ENCODE peak calls at places on chromosomes 7 and 10, in four cellular contexts. H, T, G and F are unnamed samples.

GRCh38 chr7:117157121-117157870 is 165.6 kb downstream of the WNT2 start:
- DNase-seq in G (no peak), H (no peak), T (no peak), F (no peak)

GRCh38 chr10:61970182-61971015 is 68.9 kb downstream of the ARID5B start:
- DNase-seq in H (no peak), T (no peak), G (no peak), F (peak)

GRCh38 chr7:154423219-154423618 is 371.0 kb downstream of the DPP6 start:
- DNase-seq in H (no peak), T (no peak), G (no peak), F (no peak)

GRCh38 chr7:30727061-30727945 is 24.6 kb upstream of the INMT start:
- DNase-seq in T (no peak), H (no peak), G (peak), F (no peak)

GRCh38 chr10:111986079-111986478 is 197.5 kb downstream of the GPAM start:
- DNase-seq in G (no peak), H (no peak), T (no peak), F (no peak)

GRCh38 chr10:17981766-17982380 is 30.2 kb downstream of the SLC39A12 start:
- DNase-seq in T (no peak), G (no peak), H (no peak), F (no peak)

GRCh38 chr10:72308320-72308987 is 34.7 kb downstream of the DDIT4 start:
- DNase-seq in H (no peak), T (no peak), G (no peak), F (no peak)

GRCh38 chr10:63558132-63558784 is 37.1 kb downstream of the REEP3 start:
- DNase-seq in H (no peak), T (no peak), G (no peak), F (no peak)

GRCh38 chr7:1534330-1535099 is 4.0 kb downstream of the MAFK start:
- DNase-seq in G (no peak), T (no peak), H (no peak), F (no peak)

GRCh38 chr7:52648903-52649302 is 386.5 kb upstream of the POM121L12 start:
- DNase-seq in H (no peak), G (no peak), T (no peak), F (no peak)

GRCh38 chr7:26374665-26375373 is 83.2 kb downstream of the SNX10 start:
- DNase-seq in H (no peak), T (no peak), G (no peak), F (no peak)

GRCh38 chr7:149284343-149284742 is 22.3 kb downstream of the ZNF783 start:
- DNase-seq in H (no peak), G (peak), T (no peak), F (no peak)

GRCh38 chr7:137715546-137715945 is 131.2 kb downstream of the DGKI start:
- DNase-seq in H (no peak), G (no peak), T (no peak), F (no peak)

GRCh38 chr7:2732388-2732787 is 44.4 kb downstream of the AMZ1 start:
- DNase-seq in H (no peak), T (no peak), G (peak), F (no peak)

GRCh38 chr7:84384417-84384816 is 189.8 kb upstream of the SEMA3A start:
- DNase-seq in T (no peak), G (no peak), H (no peak), F (no peak)

GRCh38 chr10:63767512-63767911 is 246.3 kb downstream of the REEP3 start:
- DNase-seq in H (no peak), G (no peak), T (no peak), F (peak)

GRCh38 chr10:94963901-94964300 is 25.4 kb downstream of the CYP2C9 start:
- DNase-seq in T (peak), H (peak), G (no peak), F (peak)

GRCh38 chr10:58177362-58177947 is 90.2 kb downstream of the IPMK start:
- DNase-seq in H (no peak), T (peak), G (no peak), F (peak)

GRCh38 chr7:143892527-143893300 is 9.3 kb downstream of the TCAF1 start:
- DNase-seq in T (no peak), G (no peak), H (no peak), F (no peak)

GRCh38 chr7:37758467-37758866 is 74.9 kb downstream of the GPR141 start:
- DNase-seq in H (no peak), T (no peak), G (no peak), F (no peak)

GRCh38 chr7:101911800-101912705 is 94.6 kb downstream of the CUX1 start:
- DNase-seq in H (no peak), T (no peak), G (no peak), F (peak)

GRCh38 chr10:126376956-126377355 is 11.3 kb downstream of the ADAM12 start:
- DNase-seq in H (no peak), T (no peak), G (no peak), F (no peak)

GRCh38 chr10:86170255-86171153 is 196.1 kb downstream of the GRID1 start:
- DNase-seq in T (no peak), H (no peak), G (peak), F (no peak)

GRCh38 chr10:70970830-70971229 is 82.5 kb upstream of the PCBD1 start:
- DNase-seq in T (no peak), G (peak), H (no peak), F (no peak)

GRCh38 chr7:140673770-140674155 is 1.0 kb downstream of the ADCK2 start:
- DNase-seq in G (no peak), T (no peak), H (no peak), F (no peak)

GRCh38 chr7:372939-373791 is 83.2 kb downstream of the FOXL3 start:
- DNase-seq in G (no peak), T (no peak), H (peak), F (no peak)